ENCODE peak calls at places on chromosomes 13 and 19, in five cellular contexts. D is endothelial cell of umbilical vein, E is HCT116, B is suprapubic skin, L is breast epithelium. Q is an unnamed sample. For H3K27me3, the result is how much of the 10 kb centered on the place peaks cover.

GRCh38 chr19:43450545-43450997 is 14.8 kb downstream of the LYPD3 start:
- DNase-seq in D (no peak), E (no peak), L (no peak), B (no peak), Q (no peak)

GRCh38 chr13:37136187-37136586 is 30.7 kb upstream of the CSNK1A1L start:
- DNase-seq in L (no peak), B (no peak), E (no peak), D (peak), Q (no peak)

GRCh38 chr19:47239152-47239551 is 8.2 kb upstream of the BBC3 start:
- DNase-seq in E (no peak), B (no peak), D (no peak), L (no peak), Q (no peak)

GRCh38 chr19:12365094-12365371 is 450 bp downstream of the ZNF442 start:
- DNase-seq in B (no peak), E (no peak), L (no peak), D (peak), Q (peak)

GRCh38 chr13:25691654-25692053 is 319.9 kb downstream of the ATP8A2 start:
- DNase-seq in D (no peak), E (no peak), B (no peak), L (no peak), Q (no peak)

GRCh38 chr13:37306778-37307544 is 201.5 kb upstream of the CSNK1A1L start:
- DNase-seq in L (no peak), E (no peak), D (peak), B (no peak), Q (no peak)

GRCh38 chr19:47765522-47766358 is 12.8 kb upstream of the SELENOW start:
- DNase-seq in B (no peak), L (peak), D (peak), E (no peak), Q (peak)

GRCh38 chr13:113839536-113840204 is 24.2 kb downstream of the GAS6 start:
- DNase-seq in L (no peak), D (no peak), E (no peak), B (no peak), Q (no peak)

GRCh38 chr13:73274147-73274546 is 215.3 kb downstream of the KLF5 start:
- DNase-seq in E (no peak), L (no peak), D (no peak), B (no peak), Q (no peak)

GRCh38 chr19:49422407-49423277 is 599 bp downstream of the PTH2 start:
- DNase-seq in B (peak), D (peak), L (no peak), E (no peak), Q (no peak)

GRCh38 chr19:51128227-51128626 is 3.5 kb downstream of the SIGLEC9 start:
- DNase-seq in B (peak), E (no peak), D (no peak), L (peak), Q (no peak)

GRCh38 chr13:102466836-102467235 is 65.0 kb upstream of the FGF14 start:
- DNase-seq in E (no peak), D (no peak), B (no peak), L (no peak), Q (no peak)

GRCh38 chr19:48962029-48962848 is 2.9 kb upstream of the FTL start:
- DNase-seq in B (no peak), L (no peak), E (no peak), D (no peak), Q (peak)

GRCh38 chr13:50594276-50594970 is 249.1 kb downstream of the DLEU7 start:
- DNase-seq in B (no peak), D (no peak), L (no peak), E (no peak), Q (no peak)

GRCh38 chr19:13004273-13004672 is 9.0 kb downstream of the NFIX start:
- DNase-seq in D (no peak), E (no peak), B (no peak), L (no peak), Q (no peak)

GRCh38 chr19:10568444-10568825 is 344 bp downstream of the CDKN2D start:
- DNase-seq in E (no peak), B (no peak), D (no peak), L (peak), Q (no peak)

GRCh38 chr19:32857584-32857983 is 12.0 kb downstream of the SLC7A9 start:
- DNase-seq in D (no peak), E (no peak), L (no peak), B (peak), Q (no peak)

GRCh38 chr19:39824143-39825092 is 9.5 kb downstream of the DYRK1B start:
- DNase-seq in B (peak), E (no peak), D (peak), L (peak), Q (peak)

GRCh38 chr19:39825093-39825463 is 8.9 kb downstream of the DYRK1B start:
- DNase-seq in D (no peak), B (peak), L (no peak), E (no peak), Q (no peak)

GRCh38 chr19:39825531-39826076 is 8.4 kb downstream of the DYRK1B start:
- DNase-seq in L (no peak), B (peak), D (no peak), E (no peak), Q (no peak)

GRCh38 chr19:39826311-39826945 is 7.5 kb downstream of the DYRK1B start:
- DNase-seq in L (no peak), B (no peak), D (no peak), E (no peak), Q (no peak)

GRCh38 chr19:39823693-39824092 is 10.3 kb downstream of the DYRK1B start:
- DNase-seq in E (no peak), B (peak), D (no peak), L (no peak), Q (no peak)
- H3K27ac ChIP-seq in E (no peak), B (no peak), D (no peak), L (peak), Q (peak)

DNA sequence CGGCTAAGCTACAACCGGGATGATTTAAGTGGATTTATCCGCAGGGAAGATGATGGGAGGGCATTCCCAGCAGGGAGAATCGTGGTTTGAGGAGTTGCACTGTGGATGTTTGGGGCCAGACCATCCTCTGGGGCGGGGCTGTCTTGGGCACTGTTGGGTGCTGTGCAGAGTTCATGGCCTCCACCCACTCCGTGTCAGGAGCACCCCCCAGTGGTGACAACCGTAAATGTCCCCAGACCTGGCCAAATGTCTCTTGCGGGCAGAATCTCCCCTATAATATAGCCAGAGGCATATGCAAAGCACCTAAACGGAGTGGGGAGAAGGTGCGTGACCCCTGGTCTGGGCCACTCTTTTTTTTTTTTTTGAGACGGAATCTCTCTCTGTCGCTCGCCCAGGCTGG is 40.2 kb downstream of the SMIM24 start:
- DNase-seq in B (no peak), E (no peak), L (no peak), D (no peak), Q (no peak)
- H3K27me3 ChIP-seq in B (under half), E (under half), L (under half), D (under half), Q (under half)

DNA sequence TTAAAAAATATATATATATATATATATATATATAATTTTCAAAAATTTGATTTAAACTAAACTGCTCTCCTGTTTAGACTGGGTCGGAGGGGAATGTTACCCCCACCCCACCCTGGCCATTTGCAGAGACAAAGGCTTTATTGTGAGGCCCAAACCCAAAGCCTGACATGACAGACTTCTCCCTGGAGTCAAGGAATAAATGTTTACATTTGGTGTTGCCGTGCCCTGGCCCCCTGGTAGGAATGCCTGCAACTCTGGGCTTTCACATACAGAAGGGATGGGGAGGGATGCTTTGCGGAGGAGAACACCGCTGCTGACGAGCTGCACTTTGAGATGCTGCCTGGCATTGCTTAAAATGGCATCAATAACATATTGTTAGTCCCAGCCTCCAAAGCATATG is 30.6 kb downstream of the ZNF536 start:
- DNase-seq in B (no peak), D (no peak), E (no peak), L (no peak), Q (no peak)
- TF ChIP-seq POLR2AphosphoS5 in B (no peak), D (no peak), E (no peak), L (no peak), Q (no peak)

DNA sequence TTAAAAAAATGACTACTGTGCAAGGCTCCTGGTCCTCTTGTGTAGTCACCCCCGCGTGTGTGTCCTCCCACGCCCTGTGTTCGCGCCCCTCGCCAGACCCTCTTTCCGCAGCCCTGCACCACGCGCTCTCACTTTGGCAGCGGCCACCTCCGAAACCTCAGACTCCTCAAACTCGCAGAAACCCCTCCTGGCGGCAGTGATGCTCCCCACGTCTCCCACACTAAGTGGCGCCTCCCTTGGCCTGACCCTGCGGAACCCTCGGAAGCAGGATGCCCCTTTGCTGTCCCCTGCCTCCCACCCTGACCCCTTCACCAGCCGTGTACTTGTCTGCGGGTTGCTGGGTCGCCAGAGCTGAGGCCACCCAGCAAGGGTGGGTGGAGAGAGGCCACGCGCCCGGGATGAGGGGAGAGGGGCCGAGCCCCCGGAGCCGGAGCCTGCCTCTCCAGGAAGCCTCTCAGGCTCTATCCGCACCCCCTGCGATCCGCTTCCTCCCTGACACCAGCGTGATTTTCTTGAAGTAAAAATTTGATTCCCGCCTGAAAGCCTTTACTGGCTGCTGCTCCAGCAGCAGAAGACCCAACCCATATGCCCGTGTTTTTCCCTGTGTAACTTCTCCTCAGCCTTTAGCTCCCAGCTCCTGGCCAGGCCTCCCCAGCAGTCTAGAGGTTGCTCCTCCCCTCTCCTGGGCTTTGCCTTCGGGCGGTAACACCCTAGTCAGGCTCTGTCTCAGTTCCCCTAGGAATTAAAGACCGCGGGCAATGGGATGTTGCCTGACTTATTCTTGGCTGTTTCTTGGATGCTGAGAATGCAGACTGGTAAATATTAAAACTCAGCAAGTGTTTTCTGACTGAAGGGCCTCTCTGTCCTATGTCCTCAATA is 55.2 kb downstream of the MIPEP start:
- DNase-seq in L (no peak), B (no peak), E (no peak), D (no peak), Q (no peak)
- H3K27ac ChIP-seq in L (no peak), B (peak), E (no peak), D (no peak), Q (peak)

GRCh38 chr19:35806597-35806996 is 6.0 kb downstream of the PRODH2 start:
- DNase-seq in D (no peak), B (no peak), L (no peak), E (no peak), Q (no peak)
- H3K27me3 ChIP-seq in D (under half), B (under half), L (under half), E (under half), Q (under half)

DNA sequence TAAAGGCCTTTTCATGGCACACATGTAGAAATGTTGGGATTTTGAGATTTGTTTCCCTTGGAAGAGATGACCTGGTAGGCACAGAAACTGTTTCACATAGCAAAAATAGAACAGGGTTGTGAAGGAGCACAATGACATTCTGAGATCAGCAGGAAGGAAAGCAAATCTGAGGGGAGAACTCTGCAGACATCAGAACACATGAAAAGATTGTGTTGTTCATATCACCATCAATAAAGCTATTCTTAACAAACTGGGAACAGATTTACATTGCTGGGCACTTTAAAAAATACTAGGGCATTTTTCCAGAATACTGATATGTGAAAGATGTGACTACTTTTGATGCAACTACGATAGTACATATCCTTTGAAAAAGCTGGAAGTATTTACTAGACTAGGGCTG is 481.7 kb downstream of the MYO16 start:
- DNase-seq in B (no peak), L (no peak), D (no peak), E (no peak), Q (no peak)
- TF ChIP-seq POLR2AphosphoS5 in B (no peak), L (no peak), D (no peak), E (no peak), Q (no peak)

DNA sequence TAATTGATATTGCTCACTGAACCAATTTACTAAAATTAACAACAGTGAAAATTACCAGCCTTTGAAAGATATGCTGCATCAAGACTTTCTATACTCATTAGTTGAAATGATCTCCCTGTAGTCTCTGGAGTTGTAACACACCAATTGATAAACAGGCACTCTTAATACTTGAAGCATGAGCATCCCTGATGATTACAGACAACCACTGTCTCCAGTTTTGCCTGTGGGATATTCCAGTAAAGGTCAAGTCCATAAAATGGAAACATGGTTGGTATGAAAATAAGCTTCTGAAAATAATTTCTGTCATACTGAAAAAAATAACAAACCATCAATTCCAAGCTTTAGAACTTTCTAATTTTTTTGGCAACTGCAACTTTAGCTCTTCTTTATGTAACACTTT is 405.8 kb downstream of the SPRY2 start:
- DNase-seq in L (no peak), D (no peak), E (no peak), B (no peak), Q (no peak)
- H3K27ac ChIP-seq in L (peak), D (peak), E (no peak), B (peak), Q (no peak)

DNA sequence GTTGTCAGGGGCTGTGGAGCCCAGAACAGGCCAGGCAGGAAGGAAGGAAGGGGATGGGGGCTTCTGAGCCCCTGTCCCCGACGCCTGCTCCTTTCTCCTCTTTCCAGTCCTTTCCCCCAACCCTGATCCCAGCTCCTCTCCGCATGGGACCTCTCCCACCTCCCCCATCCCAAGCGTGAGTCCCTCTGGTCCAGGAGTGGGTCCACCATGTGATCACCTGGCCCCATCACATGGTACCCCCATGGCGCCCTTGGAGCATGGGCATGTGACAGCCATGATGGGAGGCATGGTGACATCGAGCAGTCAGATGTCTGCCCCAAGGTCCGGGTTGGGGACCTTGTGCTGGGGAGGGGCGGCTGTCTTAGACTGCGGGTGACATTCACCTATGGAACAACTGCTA is 9.2 kb downstream of the RYR1 start:
- DNase-seq in L (no peak), E (no peak), D (no peak), B (no peak), Q (no peak)
- H3K27me3 ChIP-seq in L (under half), E (under half), D (under half), B (under half), Q (under half)

GRCh38 chr19:21434516-21434915 is 37.6 kb downstream of the ZNF493 start:
- DNase-seq in E (no peak), D (no peak), L (no peak), B (no peak), Q (no peak)

GRCh38 chr19:21434967-21435544 is 38.1 kb downstream of the ZNF493 start:
- DNase-seq in L (no peak), D (no peak), E (no peak), B (no peak), Q (peak)

GRCh38 chr19:21439372-21439771 is 42.4 kb downstream of the ZNF493 start:
- DNase-seq in L (no peak), D (no peak), E (no peak), B (no peak), Q (peak)

GRCh38 chr19:21440321-21440720 is 43.4 kb downstream of the ZNF493 start:
- DNase-seq in B (no peak), E (no peak), L (no peak), D (no peak), Q (peak)
- TF ChIP-seq POLR2AphosphoS5 in B (no peak), E (no peak), L (no peak), D (no peak), Q (peak)